ENCODE peak calls at places on chromosomes 11 and 22, in nine cellular contexts. Y, T, U, I, R, P, W, E and H are unnamed samples.

GRCh38 chr11:9629064-9629463 is 34.8 kb upstream of the SWAP70 start:
- DNase-seq in Y (no peak), T (no peak), U (no peak), I (no peak), R (no peak), P (no peak), W (no peak), E (no peak), H (no peak)

GRCh38 chr11:29280452-29280851 is 736.4 kb downstream of the KCNA4 start:
- DNase-seq in Y (no peak), T (no peak), U (no peak), I (no peak), R (no peak), P (no peak), W (no peak), E (peak; percentile 60), H (no peak)

GRCh38 chr11:77188323-77188911 is 60.4 kb downstream of the MYO7A start:
- DNase-seq in Y (peak; percentile 94), T (peak; percentile 77), U (peak; percentile 74), I (peak; percentile 86), R (no peak), P (peak; percentile 88), W (peak; percentile 89), E (no peak), H (peak; percentile 83)

GRCh38 chr11:1237851-1238250 is 15.0 kb downstream of the MUC5B start:
- DNase-seq in Y (no peak), T (no peak), U (no peak), I (no peak), R (peak; percentile 54), P (no peak), W (no peak), E (no peak), H (no peak)

GRCh38 chr11:115672999-115673411 is 168.8 kb upstream of the CADM1 start:
- DNase-seq in Y (no peak), T (peak; percentile 51), U (no peak), I (no peak), R (peak; percentile 15), P (no peak), W (no peak), E (no peak), H (peak; percentile 30)

GRCh38 chr11:62841361-62842170 is 2.2 kb upstream of the WDR74 start:
- DNase-seq in Y (peak; percentile 97), T (peak; percentile 82), U (peak; percentile 95), I (peak; percentile 80), R (no peak), P (peak; percentile 89), W (peak; percentile 94), E (peak; percentile 100), H (peak; percentile 79)

GRCh38 chr11:103806130-103806900 is 230.1 kb upstream of the DDI1 start:
- DNase-seq in Y (peak; percentile 6), T (no peak), U (no peak), I (no peak), R (no peak), P (no peak), W (no peak), E (no peak), H (no peak)

GRCh38 chr11:108693852-108694251 is 29.0 kb downstream of the DDX10 start:
- DNase-seq in Y (no peak), T (no peak), U (no peak), I (no peak), R (no peak), P (no peak), W (no peak), E (peak; percentile 14), H (no peak)

GRCh38 chr22:22599248-22599647 is 40.2 kb upstream of the PRAME start:
- DNase-seq in Y (no peak), T (no peak), U (no peak), I (no peak), R (no peak), P (no peak), W (no peak), E (no peak), H (no peak)

GRCh38 chr11:79437274-79437980 is 3.4 kb downstream of the TENM4 start:
- DNase-seq in Y (no peak), T (peak; percentile 73), U (peak; percentile 48), I (peak; percentile 65), R (peak; percentile 93), P (peak; percentile 38), W (peak; percentile 89), E (no peak), H (peak; percentile 76)

GRCh38 chr11:69541501-69542313 is 60.2 kb downstream of the LINC01488 start:
- DNase-seq in Y (peak; percentile 80), T (no peak), U (no peak), I (peak; percentile 56), R (no peak), P (no peak), W (peak; percentile 29), E (no peak), H (no peak)

GRCh38 chr11:106031210-106031845 is 9.3 kb upstream of the MSANTD4 start:
- DNase-seq in Y (no peak), T (no peak), U (no peak), I (no peak), R (no peak), P (no peak), W (no peak), E (peak; percentile 50), H (no peak)

GRCh38 chr11:62535802-62536201 is 10.8 kb downstream of the AHNAK start:
- DNase-seq in Y (no peak), T (no peak), U (no peak), I (no peak), R (peak; percentile 63), P (no peak), W (no peak), E (no peak), H (no peak)

GRCh38 chr11:69337211-69337721 is 43.3 kb downstream of the MYEOV start:
- DNase-seq in Y (no peak), T (no peak), U (no peak), I (no peak), R (no peak), P (peak; percentile 70), W (peak; percentile 2), E (no peak), H (no peak)

GRCh38 chr22:44133901-44134511 is 46.7 kb upstream of the PARVG start:
- DNase-seq in Y (no peak), T (no peak), U (no peak), I (peak; percentile 28), R (no peak), P (no peak), W (no peak), E (no peak), H (no peak)

GRCh38 chr11:128549256-128549944 is 38.0 kb downstream of the ETS1 start:
- DNase-seq in Y (no peak), T (peak; percentile 71), U (no peak), I (no peak), R (peak; percentile 87), P (peak; percentile 31), W (no peak), E (no peak), H (peak; percentile 82)

GRCh38 chr22:44026066-44026629 is 2.0 kb downstream of the PARVB start:
- DNase-seq in Y (no peak), T (no peak), U (no peak), I (peak; percentile 36), R (peak; percentile 61), P (no peak), W (no peak), E (no peak), H (no peak)

GRCh38 chr22:25822344-25822743 is 80.4 kb downstream of the MYO18B start:
- DNase-seq in Y (no peak), T (no peak), U (no peak), I (no peak), R (no peak), P (no peak), W (no peak), E (no peak), H (no peak)

GRCh38 chr11:21949741-21950413 is 243.0 kb upstream of the ANO5 start:
- DNase-seq in Y (no peak), T (no peak), U (no peak), I (no peak), R (no peak), P (no peak), W (no peak), E (no peak), H (no peak)

GRCh38 chr22:46578251-46578823 is 40.9 kb upstream of the CELSR1 start:
- DNase-seq in Y (no peak), T (no peak), U (no peak), I (peak; percentile 46), R (no peak), P (no peak), W (no peak), E (no peak), H (peak; percentile 21)
- H3K4me1 ChIP-seq in Y (peaks cover 50% of the 10 kb centered on the region), T (no peaks in the 10 kb centered on the region), U (peaks cover 29% of the 10 kb centered on the region), I (peaks cover 75% of the 10 kb centered on the region), R (peaks cover 50% of the 10 kb centered on the region), P (peaks cover 79% of the 10 kb centered on the region), W (peaks cover 39% of the 10 kb centered on the region), E (peaks cover 5% of the 10 kb centered on the region), H (peaks cover 92% of the 10 kb centered on the region)

DNA sequence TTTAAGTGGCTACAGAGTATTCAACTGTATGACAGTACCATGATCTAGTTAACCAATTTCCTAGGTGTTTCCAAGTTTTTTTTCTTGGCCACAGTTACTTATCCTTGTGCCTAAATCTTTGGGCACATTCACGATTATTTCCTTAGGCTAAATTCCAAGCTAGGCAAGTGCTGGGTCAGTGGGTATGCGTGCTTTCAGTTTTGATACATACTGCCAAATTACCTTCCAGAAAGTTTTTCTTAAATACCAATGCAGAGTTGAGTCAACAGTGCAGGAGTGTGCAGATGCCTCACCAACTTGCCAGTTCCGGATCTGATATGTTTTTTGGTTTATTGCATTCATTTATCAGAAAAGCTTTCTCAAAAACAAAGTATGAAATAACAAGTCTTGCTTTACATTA is 67.9 kb upstream of the OR4B1 start:
- DNase-seq in Y (no peak), T (no peak), U (no peak), I (no peak), R (no peak), P (no peak), W (no peak), E (peak; percentile 26), H (no peak)
- H3K4me1 ChIP-seq in Y (peaks cover 3% of the 10 kb centered on the region), T (no peaks in the 10 kb centered on the region), U (no peaks in the 10 kb centered on the region), I (no peaks in the 10 kb centered on the region), R (no peaks in the 10 kb centered on the region), P (no peaks in the 10 kb centered on the region), W (no peaks in the 10 kb centered on the region), E (peaks cover 11% of the 10 kb centered on the region), H (no peaks in the 10 kb centered on the region)

DNA sequence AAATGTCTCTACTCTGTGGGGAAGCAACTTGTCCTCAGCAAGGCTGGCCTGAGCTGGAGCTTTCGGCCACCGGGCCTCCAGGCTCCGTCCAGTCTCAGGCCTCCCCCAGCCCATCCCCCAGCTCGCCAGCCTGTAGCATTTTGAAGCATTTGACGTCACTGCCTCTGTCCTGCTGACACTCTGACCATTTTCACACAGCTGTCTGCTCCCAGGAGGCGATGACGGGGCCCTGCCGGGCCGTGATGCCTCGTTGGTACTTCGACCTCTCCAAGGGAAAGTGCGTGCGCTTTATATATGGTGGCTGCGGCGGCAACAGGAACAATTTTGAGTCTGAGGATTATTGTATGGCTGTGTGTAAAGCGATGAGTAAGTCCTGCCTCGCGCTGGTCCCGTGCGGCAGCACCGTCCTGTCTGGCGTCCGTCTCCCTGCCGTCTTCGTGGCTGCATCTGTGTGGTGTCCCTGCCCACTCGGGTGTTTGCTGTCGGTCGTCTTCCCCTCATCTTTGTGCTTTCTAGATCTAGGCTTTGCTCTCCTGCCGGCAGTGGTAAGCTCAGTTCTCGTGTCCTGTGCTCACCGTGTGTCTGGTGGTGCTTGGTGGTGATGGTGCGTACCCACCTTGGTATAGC is 36.1 kb upstream of the ST14 start:
- DNase-seq in Y (no peak), T (no peak), U (no peak), I (no peak), R (peak; percentile 78), P (no peak), W (no peak), E (no peak), H (no peak)
- H3K4me1 ChIP-seq in Y (peaks cover 16% of the 10 kb centered on the region), T (no peaks in the 10 kb centered on the region), U (no peaks in the 10 kb centered on the region), I (peaks cover 71% of the 10 kb centered on the region), R (peaks cover 42% of the 10 kb centered on the region), P (peaks cover 9% of the 10 kb centered on the region), W (peaks cover 32% of the 10 kb centered on the region), E (no peaks in the 10 kb centered on the region), H (peaks cover 59% of the 10 kb centered on the region)

GRCh38 chr22:40727607-40728325 is 48.5 kb downstream of the MCHR1 start:
- DNase-seq in Y (no peak), T (no peak), U (no peak), I (no peak), R (no peak), P (no peak), W (no peak), E (no peak), H (no peak)
- H3K4me1 ChIP-seq in Y (peaks cover 11% of the 10 kb centered on the region), T (no peaks in the 10 kb centered on the region), U (peaks cover 4% of the 10 kb centered on the region), I (peaks cover 22% of the 10 kb centered on the region), R (peaks cover 3% of the 10 kb centered on the region), P (peaks cover 28% of the 10 kb centered on the region), W (peaks cover 13% of the 10 kb centered on the region), E (peaks cover 21% of the 10 kb centered on the region), H (peaks cover 11% of the 10 kb centered on the region)